ENCODE peak calls at places on chromosomes 3 and 15, in six cellular contexts. X is transverse colon, G is spleen, O is breast epithelium, I is lower lobe of right lung, Q is foreskin fibroblast. W is an unnamed sample.

GRCh38 chr3:159234306-159234705 is 432.5 kb downstream of the MFSD1 start:
- DNase-seq in X (no peak), G (no peak), O (no peak), I (no peak), Q (peak), W (peak)

GRCh38 chr3:195522254-195523023 is 20.7 kb downstream of the PPP1R2 start:
- DNase-seq in X (no peak), G (no peak), O (no peak), I (no peak), Q (no peak), W (peak)

GRCh38 chr3:116444099-116444700 is 1.1 kb downstream of the LSAMP start:
- DNase-seq in X (no peak), G (no peak), O (no peak), I (no peak), Q (no peak), W (no peak)

GRCh38 chr15:32817570-32817969 is 99.8 kb downstream of the GREM1 start:
- DNase-seq in X (no peak), G (no peak), O (no peak), I (no peak), Q (no peak), W (no peak)

GRCh38 chr15:45228931-45229330 is 23.1 kb upstream of the SLC28A2 start:
- DNase-seq in X (no peak), G (no peak), O (no peak), I (no peak), Q (no peak), W (no peak)

GRCh38 chr3:30319713-30320112 is 286.7 kb upstream of the TGFBR2 start:
- DNase-seq in X (peak), G (peak), O (no peak), I (no peak), Q (peak), W (peak)

GRCh38 chr15:74464897-74465296 is 3.9 kb upstream of the UBL7 start:
- DNase-seq in X (no peak), G (no peak), O (no peak), I (no peak), Q (no peak), W (no peak)

GRCh38 chr15:31280037-31280830 is 46.4 kb upstream of the KLF13 start:
- DNase-seq in X (peak), G (peak), O (peak), I (no peak), Q (no peak), W (no peak)

GRCh38 chr15:68464451-68465090 is 32.6 kb upstream of the ITGA11 start:
- DNase-seq in X (no peak), G (no peak), O (no peak), I (no peak), Q (no peak), W (peak)

GRCh38 chr3:148600902-148601765 is 96.6 kb upstream of the AGTR1 start:
- DNase-seq in X (peak), G (no peak), O (no peak), I (no peak), Q (no peak), W (no peak)

GRCh38 chr15:58882243-58882642 is 51.2 kb downstream of the SLTM start:
- DNase-seq in X (no peak), G (no peak), O (no peak), I (no peak), Q (no peak), W (no peak)
- TF ChIP-seq CTCF in X (no peak), G (no peak), O (no peak), I (no peak), Q (no peak), W (no peak)

GRCh38 chr3:5194801-5195509 is 7.4 kb downstream of the EDEM1 start:
- DNase-seq in X (no peak), G (no peak), O (peak), I (no peak), Q (peak), W (peak)
- H3K4me3 ChIP-seq in X (no peak), G (no peak), O (no peak), I (no peak), Q (no peak), W (no peak)

GRCh38 chr3:134652409-134652831 is 1.6 kb upstream of the KY start:
- DNase-seq in X (no peak), G (no peak), O (no peak), I (no peak), Q (no peak), W (peak)

GRCh38 chr3:134651347-134652041 is 672 bp upstream of the KY start:
- DNase-seq in X (peak), G (no peak), O (peak), I (no peak), Q (no peak), W (peak)

GRCh38 chr3:134649106-134649705 is 1.6 kb downstream of the KY start:
- DNase-seq in X (no peak), G (no peak), O (no peak), I (no peak), Q (no peak), W (no peak)

GRCh38 chr3:134652886-134653630 is 2.2 kb upstream of the KY start:
- DNase-seq in X (no peak), G (no peak), O (no peak), I (no peak), Q (no peak), W (no peak)

GRCh38 chr3:134650431-134651346 is at the start of gene KY:
- DNase-seq in X (peak), G (no peak), O (no peak), I (peak), Q (peak), W (peak)
- TF ChIP-seq CTCF in X (no peak), G (no peak), O (no peak), I (no peak), Q (peak), W (no peak)

GRCh38 chr15:26674467-26674866 is 98.4 kb downstream of the GABRB3 start:
- DNase-seq in X (no peak), G (no peak), O (no peak), I (no peak), Q (no peak), W (no peak)

GRCh38 chr15:26676115-26676514 is 96.8 kb downstream of the GABRB3 start:
- DNase-seq in X (no peak), G (no peak), O (no peak), I (no peak), Q (no peak), W (no peak)

GRCh38 chr15:26682765-26683164 is 90.1 kb downstream of the GABRB3 start:
- DNase-seq in X (no peak), G (no peak), O (no peak), I (no peak), Q (no peak), W (no peak)

DNA sequence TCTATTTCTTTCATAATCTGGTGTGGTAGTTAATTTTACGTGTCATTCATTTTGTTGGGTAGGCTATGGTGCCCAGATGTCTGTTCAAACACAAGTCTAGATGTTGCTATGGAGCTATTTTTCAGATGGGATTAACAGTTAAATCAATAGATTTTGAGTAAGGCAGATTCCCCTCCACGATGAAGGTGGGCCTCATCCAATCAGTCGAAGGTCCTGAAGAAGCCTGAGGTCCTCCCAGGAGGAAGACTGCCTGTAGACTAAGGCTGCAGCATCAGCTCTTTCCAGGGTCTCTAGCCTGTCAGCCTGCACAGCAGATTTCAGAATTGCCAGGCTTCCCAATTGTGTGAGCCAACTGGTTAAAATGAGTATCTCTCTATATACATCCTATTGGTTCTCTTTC is 92.9 kb downstream of the GABRB3 start:
- DNase-seq in X (no peak), G (no peak), O (no peak), I (no peak), Q (no peak), W (no peak)
- H3K4me3 ChIP-seq in X (no peak), G (no peak), O (no peak), I (no peak), Q (no peak), W (no peak)

DNA sequence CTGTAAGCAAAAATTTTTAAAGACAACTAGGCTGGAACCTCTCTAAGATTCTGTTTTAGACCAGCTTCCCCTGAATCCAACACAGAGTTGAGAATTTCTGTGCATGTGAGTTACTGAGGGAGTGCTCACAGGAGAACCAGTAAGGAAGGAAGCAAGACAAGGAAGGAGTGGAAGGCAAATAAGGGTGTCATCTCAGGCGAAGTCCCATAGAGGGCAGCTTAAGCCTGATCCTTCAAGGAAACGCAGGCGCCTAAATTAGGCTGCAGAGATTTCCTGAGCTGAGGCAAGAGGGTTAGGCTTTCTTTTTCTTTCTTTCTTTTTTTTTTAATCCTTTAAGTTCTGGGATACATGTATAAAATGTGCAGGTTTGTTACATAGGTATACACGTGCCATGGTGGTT is 36.2 kb upstream of the COL6A6 start:
- DNase-seq in X (no peak), G (no peak), O (no peak), I (no peak), Q (no peak), W (peak)
- TF ChIP-seq CTCF in X (peak), G (no peak), O (no peak), I (peak), Q (peak), W (peak)

GRCh38 chr3:43106293-43106628 is 382 bp upstream of the POMGNT2 start:
- DNase-seq in X (no peak), G (no peak), O (no peak), I (no peak), Q (no peak), W (no peak)
- H3K4me3 ChIP-seq in X (peak), G (peak), O (peak), I (peak), Q (peak), W (no peak)

GRCh38 chr15:29538110-29538509 is 268.5 kb upstream of the NSMCE3 start:
- DNase-seq in X (peak), G (no peak), O (no peak), I (no peak), Q (no peak), W (no peak)

GRCh38 chr15:29535952-29536351 is 266.3 kb upstream of the NSMCE3 start:
- DNase-seq in X (no peak), G (no peak), O (no peak), I (no peak), Q (no peak), W (no peak)

GRCh38 chr15:29541309-29541708 is 271.7 kb upstream of the NSMCE3 start:
- DNase-seq in X (no peak), G (no peak), O (no peak), I (no peak), Q (no peak), W (no peak)

GRCh38 chr15:29540479-29540878 is 270.9 kb upstream of the NSMCE3 start:
- DNase-seq in X (no peak), G (no peak), O (no peak), I (no peak), Q (no peak), W (no peak)

GRCh38 chr15:29539736-29540135 is 270.1 kb upstream of the NSMCE3 start:
- DNase-seq in X (no peak), G (no peak), O (no peak), I (no peak), Q (no peak), W (no peak)
- TF ChIP-seq CTCF in X (no peak), G (no peak), O (no peak), I (no peak), Q (no peak), W (no peak)

GRCh38 chr15:96337991-96338771 is 7.7 kb downstream of the NR2F2 start:
- DNase-seq in X (no peak), G (no peak), O (no peak), I (no peak), Q (no peak), W (no peak)

GRCh38 chr15:96338772-96339661 is 8.5 kb downstream of the NR2F2 start:
- DNase-seq in X (no peak), G (no peak), O (no peak), I (no peak), Q (no peak), W (peak)

GRCh38 chr15:96336643-96337353 is 6.3 kb downstream of the NR2F2 start:
- DNase-seq in X (peak), G (no peak), O (peak), I (no peak), Q (no peak), W (peak)

GRCh38 chr15:96336045-96336642 is 5.6 kb downstream of the NR2F2 start:
- DNase-seq in X (peak), G (no peak), O (no peak), I (no peak), Q (no peak), W (no peak)

DNA sequence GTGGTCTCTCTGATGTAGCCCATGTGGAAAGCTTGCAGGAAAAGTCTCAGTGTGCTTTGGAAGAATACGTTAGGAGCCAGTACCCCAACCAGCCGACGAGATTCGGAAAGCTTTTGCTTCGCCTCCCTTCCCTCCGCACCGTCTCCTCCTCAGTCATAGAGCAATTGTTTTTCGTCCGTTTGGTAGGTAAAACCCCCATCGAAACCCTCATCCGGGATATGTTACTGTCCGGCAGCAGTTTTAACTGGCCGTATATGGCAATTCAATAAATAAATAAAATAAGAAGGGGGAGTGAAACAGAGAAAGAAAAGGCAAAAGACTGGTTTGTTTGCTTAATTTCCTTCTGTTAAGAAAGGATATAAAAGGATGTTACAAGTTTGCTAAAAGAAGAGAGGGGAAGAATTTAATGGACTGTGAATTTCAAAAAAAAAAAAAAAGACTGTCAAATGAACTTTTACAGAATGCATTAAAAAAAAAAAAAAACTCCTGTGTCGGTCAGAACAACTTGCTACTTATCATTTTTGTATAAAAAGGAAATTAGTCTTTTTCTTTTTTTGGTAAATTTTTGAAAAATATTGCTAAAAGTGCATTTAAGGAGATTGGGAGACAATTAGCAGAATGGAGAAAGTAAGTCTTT is 7.0 kb downstream of the NR2F2 start:
- DNase-seq in X (peak), G (no peak), O (no peak), I (no peak), Q (no peak), W (no peak)
- H3K4me3 ChIP-seq in X (peak), G (peak), O (peak), I (peak), Q (peak), W (peak)